ENCODE peak calls at places on chromosomes 7 and 10, in eight cellular contexts. N, V, T, G, M, R, D and L are unnamed samples.

GRCh38 chr10:75403144-75404022 is 1.8 kb upstream of the ZNF503 start:
- DNase-seq in T (no peak), D (no peak), V (peak), R (no peak), N (no peak), M (peak), G (no peak), L (peak)

GRCh38 chr7:72405389-72405788 is 6.7 kb downstream of the CALN1 start:
- DNase-seq in N (no peak), D (no peak), G (no peak), R (no peak), T (no peak), M (peak), V (no peak), L (no peak)

GRCh38 chr7:84682543-84682942 is 488.0 kb upstream of the SEMA3A start:
- DNase-seq in M (no peak), T (no peak), V (no peak), D (no peak), G (no peak), N (no peak), R (no peak), L (no peak)

GRCh38 chr7:155763721-155764431 is 48.4 kb downstream of the SHH start:
- DNase-seq in T (no peak), N (peak), R (peak), V (no peak), D (no peak), G (peak), M (no peak), L (no peak)

GRCh38 chr7:74479066-74479781 is 25.5 kb downstream of the GTF2IRD1 start:
- DNase-seq in T (no peak), R (no peak), N (peak), V (peak), G (no peak), D (peak), M (peak), L (peak)

GRCh38 chr7:130559184-130559583 is 67.3 kb downstream of the MEST start:
- DNase-seq in D (no peak), R (no peak), G (no peak), V (no peak), M (no peak), N (no peak), T (no peak), L (no peak)

GRCh38 chr10:12638103-12638502 is 288.8 kb downstream of the CAMK1D start:
- DNase-seq in D (peak), G (peak), R (no peak), V (no peak), N (peak), M (no peak), T (peak), L (peak)

GRCh38 chr7:101100858-101101847 is 15.9 kb downstream of the TRIM56 start:
- DNase-seq in D (no peak), T (no peak), R (no peak), V (no peak), N (no peak), G (peak), M (no peak), L (no peak)

GRCh38 chr10:62492012-62492869 is 118.1 kb downstream of the ZNF365 start:
- DNase-seq in R (peak), G (no peak), D (no peak), M (no peak), V (no peak), T (peak), N (peak), L (peak)

GRCh38 chr10:62688971-62689700 is 115.4 kb upstream of the ADO start:
- DNase-seq in R (no peak), N (no peak), M (no peak), V (no peak), D (no peak), G (no peak), T (no peak), L (no peak)

GRCh38 chr10:96502561-96503267 is 11.0 kb downstream of the TLL2 start:
- DNase-seq in G (no peak), N (no peak), M (no peak), T (no peak), V (no peak), D (no peak), R (no peak), L (no peak)

GRCh38 chr10:92239600-92240288 is 51.1 kb downstream of the CPEB3 start:
- DNase-seq in R (peak), N (peak), D (peak), T (no peak), G (no peak), M (peak), V (peak), L (peak)

GRCh38 chr10:86244995-86245394 is 121.6 kb downstream of the GRID1 start:
- DNase-seq in M (no peak), N (no peak), V (no peak), G (no peak), T (no peak), D (no peak), R (no peak), L (no peak)

GRCh38 chr10:80408198-80409085 is at the start of gene PRXL2A:
- DNase-seq in G (no peak), V (peak), N (peak), T (no peak), M (peak), R (peak), D (peak), L (peak)

GRCh38 chr7:54653905-54654304 is 105.1 kb downstream of the SEC61G start:
- DNase-seq in T (no peak), R (no peak), M (no peak), D (no peak), G (no peak), V (no peak), N (no peak), L (no peak)

GRCh38 chr7:44120395-44120794 is 3.0 kb downstream of the POLD2 start:
- DNase-seq in T (no peak), V (no peak), N (no peak), M (no peak), R (no peak), G (no peak), D (no peak), L (no peak)

GRCh38 chr7:139354729-139355128 is 5.0 kb upstream of the LUC7L2 start:
- DNase-seq in T (no peak), M (no peak), D (no peak), V (no peak), G (no peak), N (no peak), R (no peak), L (no peak)

GRCh38 chr10:10500941-10501340 is 516.7 kb upstream of the CELF2 start:
- DNase-seq in M (no peak), V (no peak), R (no peak), G (peak), N (peak), T (no peak), D (no peak), L (peak)